ENCODE peak calls at places on chromosomes 12 and 14, in six cellular contexts. M is effector memory CD4-positive, alpha-beta T cell; O is uterus; N is IMR-90; G is naive thymus-derived CD4-positive, alpha-beta T cell; K is heart right ventricle. W is an unnamed sample. For H3K27me3, the result is how much of the 10 kb centered on the place peaks cover.

GRCh38 chr12:45986646-45987338 is 3.6 kb downstream of the SCAF11 start:
- DNase-seq in G (no peak), O (no peak), K (no peak), N (no peak), M (no peak), W (no peak)

GRCh38 chr12:127681151-127681754 is 585.7 kb upstream of the TMEM132C start:
- DNase-seq in N (no peak), K (no peak), O (no peak), M (no peak), G (no peak), W (no peak)

GRCh38 chr12:32170437-32170998 is 63.9 kb downstream of the BICD1 start:
- DNase-seq in N (no peak), O (no peak), M (no peak), K (no peak), G (no peak), W (no peak)

GRCh38 chr12:65740873-65741600 is 83.2 kb upstream of the HMGA2 start:
- DNase-seq in N (peak), K (peak), M (no peak), G (peak), O (peak), W (no peak)

GRCh38 chr12:109940339-109940923 is 40.4 kb downstream of the TCHP start:
- DNase-seq in M (no peak), N (no peak), G (no peak), K (no peak), O (no peak), W (no peak)

GRCh38 chr14:84937449-84937848 is 592.5 kb upstream of the FLRT2 start:
- DNase-seq in K (no peak), O (no peak), M (no peak), N (no peak), G (no peak), W (no peak)

GRCh38 chr14:90409209-90409730 is 12.4 kb downstream of the CALM1 start:
- DNase-seq in M (no peak), K (no peak), N (peak), G (no peak), O (peak), W (peak)

GRCh38 chr12:117347588-117347987 is 13.8 kb downstream of the NOS1 start:
- DNase-seq in M (no peak), G (no peak), N (no peak), K (no peak), O (no peak), W (no peak)

GRCh38 chr14:51616256-51616655 is 35.5 kb upstream of the FRMD6 start:
- DNase-seq in N (peak), M (no peak), K (no peak), O (no peak), G (no peak), W (no peak)

GRCh38 chr14:59632381-59632780 is 55.8 kb upstream of the CCDC175 start:
- DNase-seq in K (no peak), N (peak), O (no peak), G (no peak), M (no peak), W (no peak)

GRCh38 chr14:76352639-76353281 is 23.2 kb upstream of the ESRRB start:
- DNase-seq in G (no peak), O (peak), N (peak), M (peak), K (peak), W (no peak)

GRCh38 chr14:72549026-72549425 is 344.9 kb downstream of the DPF3 start:
- DNase-seq in O (no peak), M (no peak), N (peak), G (no peak), K (no peak), W (no peak)

GRCh38 chr14:72547999-72548398 is 345.9 kb downstream of the DPF3 start:
- DNase-seq in N (no peak), G (no peak), O (no peak), M (no peak), K (no peak), W (no peak)

GRCh38 chr14:72544615-72545387 is 349.1 kb downstream of the DPF3 start:
- DNase-seq in K (no peak), G (no peak), N (no peak), O (no peak), M (no peak), W (no peak)

GRCh38 chr14:72545411-72546311 is 348.2 kb downstream of the DPF3 start:
- DNase-seq in M (no peak), N (no peak), G (no peak), K (no peak), O (no peak), W (no peak)

DNA sequence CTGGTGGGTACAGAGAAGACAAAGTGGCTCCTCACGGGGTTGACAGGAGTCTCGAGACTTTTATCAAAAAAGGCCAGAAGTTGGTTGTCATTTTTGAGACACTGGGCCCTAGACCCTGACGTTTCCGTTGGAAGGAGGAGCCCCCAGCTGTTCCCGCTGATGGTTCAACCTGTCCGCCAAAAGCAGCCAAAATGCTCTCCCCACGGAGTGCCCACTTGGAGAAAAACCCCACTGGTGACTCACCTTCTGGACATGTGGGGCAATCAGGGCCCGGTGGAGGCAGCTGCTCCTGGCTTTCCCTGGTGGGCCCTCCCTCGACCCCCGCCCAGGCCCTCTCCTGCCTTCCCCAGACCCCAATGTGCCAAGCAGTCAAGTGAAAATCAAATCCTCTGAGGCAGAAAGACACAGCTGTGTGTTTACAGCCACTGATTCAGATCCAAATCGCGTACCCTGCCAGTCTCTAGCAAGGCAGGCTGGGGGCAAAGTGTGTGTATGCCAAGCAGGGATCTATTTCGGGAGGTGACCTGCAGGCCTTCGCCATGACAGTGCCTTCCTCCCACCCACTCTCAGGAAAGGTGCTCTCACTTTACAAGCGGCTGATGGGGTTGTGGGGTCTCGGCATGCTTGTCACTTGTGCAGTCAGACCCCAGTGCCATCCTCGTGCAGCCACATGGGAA is 347.4 kb downstream of the DPF3 start:
- DNase-seq in O (no peak), N (no peak), K (no peak), G (no peak), M (no peak), W (no peak)
- H3K27ac ChIP-seq in O (no peak), N (no peak), K (no peak), G (no peak), M (no peak), W (no peak)

GRCh38 chr14:23572524-23572828 is 4.9 kb upstream of the AP1G2 start:
- DNase-seq in N (no peak), O (no peak), M (no peak), G (no peak), K (no peak), W (no peak)
- H3K27me3 ChIP-seq in N (half or more), O (under half), M (under half), G (under half), K (under half), W (under half)

GRCh38 chr12:121590476-121591143 is 9.8 kb upstream of the KDM2B start:
- DNase-seq in G (peak), M (peak), O (no peak), K (no peak), N (peak), W (no peak)
- H3K4me3 ChIP-seq in G (peak), M (peak), O (no peak), K (peak), N (peak), W (no peak)

GRCh38 chr14:68692916-68693771 is 99.7 kb downstream of the ZFP36L1 start:
- DNase-seq in O (peak), N (peak), G (no peak), K (no peak), M (no peak), W (no peak)
- H3K27ac ChIP-seq in O (peak), N (peak), G (no peak), K (peak), M (no peak), W (no peak)

GRCh38 chr12:4991373-4991772 is 52.3 kb upstream of the KCNA5 start:
- DNase-seq in K (no peak), M (no peak), N (no peak), O (no peak), G (no peak), W (no peak)
- H3K27me3 ChIP-seq in K (under half), M (under half), N (under half), O (under half), G (under half), W (under half)

DNA sequence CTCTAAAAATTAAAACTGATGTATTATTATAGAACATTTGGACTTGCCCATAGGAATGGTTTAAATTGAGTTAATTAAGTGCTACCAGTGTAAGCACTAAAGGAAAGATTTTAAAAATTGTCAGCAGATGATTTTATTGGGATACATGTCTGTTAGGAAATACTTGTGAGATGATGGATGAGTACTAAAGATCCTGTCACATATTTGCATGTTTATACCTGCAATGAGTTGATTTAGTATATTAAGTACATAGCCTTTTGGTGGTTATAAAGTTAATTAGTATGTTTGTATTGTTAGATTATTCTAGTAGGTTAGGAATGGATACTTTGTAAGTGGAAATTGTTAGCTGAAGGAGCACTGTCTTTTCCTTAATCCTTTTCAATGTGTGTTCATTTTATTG is 67.2 kb downstream of the CCDC91 start:
- DNase-seq in K (no peak), G (no peak), M (no peak), N (no peak), O (no peak), W (no peak)
- H3K4me3 ChIP-seq in K (no peak), G (no peak), M (no peak), N (no peak), O (no peak), W (no peak)

GRCh38 chr12:63967358-63967757 is 122.9 kb downstream of the SRGAP1 start:
- DNase-seq in G (no peak), K (no peak), M (no peak), N (peak), O (no peak), W (no peak)
- H3K27ac ChIP-seq in G (no peak), K (no peak), M (no peak), N (peak), O (no peak), W (no peak)

GRCh38 chr12:123960856-123961255 is 11.8 kb downstream of the CCDC92 start:
- DNase-seq in O (no peak), G (no peak), N (no peak), M (no peak), K (no peak), W (no peak)
- H3K27me3 ChIP-seq in O (under half), G (under half), N (under half), M (under half), K (under half), W (under half)

GRCh38 chr12:94791933-94792332 is 141.6 kb upstream of the TMCC3 start:
- DNase-seq in G (no peak), O (no peak), K (no peak), N (no peak), M (no peak), W (no peak)

GRCh38 chr12:94790822-94791221 is 140.5 kb upstream of the TMCC3 start:
- DNase-seq in O (no peak), G (no peak), K (no peak), M (no peak), N (no peak), W (no peak)

GRCh38 chr12:94795053-94795452 is 144.7 kb upstream of the TMCC3 start:
- DNase-seq in O (no peak), N (no peak), G (no peak), K (no peak), M (no peak), W (no peak)

GRCh38 chr12:94793191-94793595 is 142.8 kb upstream of the TMCC3 start:
- DNase-seq in O (no peak), M (no peak), G (no peak), N (peak), K (no peak), W (no peak)

DNA sequence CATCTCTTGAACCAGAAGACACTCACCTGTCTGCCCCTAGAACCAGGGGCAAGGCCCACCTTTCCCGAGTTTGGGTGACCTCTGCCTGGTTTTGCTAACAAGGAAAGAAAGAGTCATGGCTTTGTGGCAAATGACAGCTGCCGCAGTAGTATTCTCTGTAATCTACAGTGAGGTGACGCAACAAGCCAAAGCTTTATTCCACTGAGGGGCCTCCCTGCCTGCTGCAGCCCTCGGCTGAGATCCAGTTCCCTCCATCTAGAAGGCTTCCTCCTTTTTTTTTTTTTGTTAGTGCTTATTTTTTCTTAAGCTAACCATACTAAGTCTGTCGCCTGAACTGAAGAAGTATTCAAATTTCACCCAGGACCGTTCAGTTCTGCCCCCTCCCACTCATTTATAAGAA is 142.3 kb upstream of the TMCC3 start:
- DNase-seq in G (no peak), O (no peak), N (peak), M (no peak), K (no peak), W (no peak)
- H3K4me3 ChIP-seq in G (no peak), O (no peak), N (no peak), M (no peak), K (no peak), W (no peak)